ENCODE peak calls at places on chromosome 2, in eight cellular contexts. I is ovary; K is COR-L47; U is CD8-positive, alpha-beta memory T cell; Y is T-helper 2 cell; X is thoracic aorta; Q is HCEC 1CT; P is activated T-cell treated with anti-CD3 and anti-CD28 coated beads for 1 hour. V is an unnamed sample.

GRCh38 chr2:230219419-230220331 is at the start of gene SP110:
- DNase-seq in I (peak), K (no peak), U (peak), Y (peak), X (peak), Q (peak), P (peak), V (peak)

GRCh38 chr2:26011990-26012856 is 21.7 kb upstream of the RAB10 start:
- DNase-seq in I (peak), K (no peak), U (no peak), Y (no peak), X (no peak), Q (peak), P (no peak), V (peak)

GRCh38 chr2:15889800-15890498 is 50.4 kb upstream of the MYCN start:
- DNase-seq in I (no peak), K (no peak), U (no peak), Y (no peak), X (no peak), Q (no peak), P (no peak), V (no peak)

GRCh38 chr2:3639653-3640052 is 18.3 kb upstream of the ALLC start:
- DNase-seq in I (no peak), K (no peak), U (peak), Y (no peak), X (no peak), Q (no peak), P (no peak), V (peak)

GRCh38 chr2:182866461-182867369 is at the start of gene FRZB:
- DNase-seq in I (peak), K (no peak), U (no peak), Y (peak), X (no peak), Q (peak), P (no peak), V (peak)

GRCh38 chr2:159202568-159203071 is 83.9 kb downstream of the WDSUB1 start:
- DNase-seq in I (no peak), K (no peak), U (no peak), Y (no peak), X (peak), Q (peak), P (no peak), V (peak)

GRCh38 chr2:96098900-96099590 is 17.3 kb downstream of the ADRA2B start:
- DNase-seq in I (no peak), K (no peak), U (peak), Y (no peak), X (no peak), Q (no peak), P (no peak), V (peak)

GRCh38 chr2:202588647-202589581 is 45.9 kb upstream of the FAM117B start:
- DNase-seq in I (peak), K (peak), U (peak), Y (peak), X (peak), Q (peak), P (peak), V (peak)

GRCh38 chr2:233473386-233473791 is 93.2 kb downstream of the USP40 start:
- DNase-seq in I (peak), K (no peak), U (no peak), Y (no peak), X (no peak), Q (no peak), P (no peak), V (no peak)

GRCh38 chr2:176552456-176553135 is 283.4 kb downstream of the MTX2 start:
- DNase-seq in I (no peak), K (no peak), U (no peak), Y (no peak), X (no peak), Q (peak), P (no peak), V (no peak)

GRCh38 chr2:229712125-229712524 is 2.2 kb downstream of the DNER start:
- DNase-seq in I (no peak), K (no peak), U (no peak), Y (peak), X (no peak), Q (peak), P (no peak), V (no peak)

GRCh38 chr2:137050949-137051348 is 285.6 kb downstream of the THSD7B start:
- DNase-seq in I (no peak), K (no peak), U (no peak), Y (no peak), X (no peak), Q (no peak), P (no peak), V (no peak)

GRCh38 chr2:105329561-105330495 is at the start of gene TGFBRAP1:
- DNase-seq in I (peak), K (peak), U (peak), Y (peak), X (no peak), Q (peak), P (peak), V (peak)

GRCh38 chr2:15303874-15304273 is 257.3 kb downstream of the NBAS start:
- DNase-seq in I (no peak), K (no peak), U (no peak), Y (peak), X (no peak), Q (no peak), P (no peak), V (no peak)

GRCh38 chr2:100208375-100208774 is 66.0 kb upstream of the AFF3 start:
- DNase-seq in I (no peak), K (no peak), U (no peak), Y (no peak), X (no peak), Q (no peak), P (no peak), V (no peak)

GRCh38 chr2:36356199-36356989 is 816 bp downstream of the CRIM1 start:
- DNase-seq in I (peak), K (peak), U (peak), Y (peak), X (no peak), Q (peak), P (peak), V (peak)

GRCh38 chr2:21939961-21940360 is 816.2 kb downstream of the TDRD15 start:
- DNase-seq in I (no peak), K (no peak), U (no peak), Y (no peak), X (no peak), Q (peak), P (no peak), V (no peak)

GRCh38 chr2:237706257-237706656 is 78.9 kb downstream of the LRRFIP1 start:
- DNase-seq in I (no peak), K (no peak), U (no peak), Y (no peak), X (no peak), Q (no peak), P (no peak), V (peak)

GRCh38 chr2:57882895-57883515 is 163.6 kb upstream of the VRK2 start:
- DNase-seq in I (no peak), K (peak), U (no peak), Y (no peak), X (no peak), Q (peak), P (no peak), V (no peak)

GRCh38 chr2:165163771-165164170 is 40.1 kb downstream of the SCN3A start:
- DNase-seq in I (no peak), K (no peak), U (no peak), Y (no peak), X (no peak), Q (peak), P (no peak), V (no peak)

GRCh38 chr2:212984129-212984528 is 167.3 kb downstream of the IKZF2 start:
- DNase-seq in I (no peak), K (no peak), U (no peak), Y (no peak), X (no peak), Q (no peak), P (no peak), V (no peak)

GRCh38 chr2:241146286-241146685 is 3.0 kb downstream of the PASK start:
- DNase-seq in I (no peak), K (no peak), U (no peak), Y (no peak), X (no peak), Q (no peak), P (no peak), V (no peak)

GRCh38 chr2:5373200-5373599 is 319.0 kb upstream of the SOX11 start:
- DNase-seq in I (no peak), K (no peak), U (no peak), Y (no peak), X (no peak), Q (no peak), P (no peak), V (no peak)

GRCh38 chr2:112692496-112692911 is 28.3 kb upstream of the NT5DC4 start:
- DNase-seq in I (no peak), K (peak), U (peak), Y (peak), X (no peak), Q (peak), P (peak), V (no peak)

GRCh38 chr2:12120281-12121150 is 374.1 kb downstream of the LPIN1 start:
- DNase-seq in I (no peak), K (no peak), U (no peak), Y (no peak), X (no peak), Q (no peak), P (no peak), V (no peak)

GRCh38 chr2:118148809-118149208 is 60.5 kb downstream of the INSIG2 start:
- DNase-seq in I (no peak), K (no peak), U (no peak), Y (peak), X (no peak), Q (no peak), P (no peak), V (no peak)

GRCh38 chr2:46528880-46529279 is 49.5 kb downstream of the TMEM247 start:
- DNase-seq in I (no peak), K (no peak), U (no peak), Y (no peak), X (no peak), Q (no peak), P (no peak), V (no peak)

GRCh38 chr2:740446-741293 is 63.5 kb upstream of the TMEM18 start:
- DNase-seq in I (peak), K (peak), U (peak), Y (no peak), X (no peak), Q (peak), P (no peak), V (peak)

GRCh38 chr2:177314194-177314593 is 49.7 kb upstream of the NFE2L2 start:
- DNase-seq in I (no peak), K (no peak), U (no peak), Y (no peak), X (no peak), Q (peak), P (no peak), V (no peak)

GRCh38 chr2:60007666-60008065 is 545.8 kb downstream of the BCL11A start:
- DNase-seq in I (no peak), K (no peak), U (no peak), Y (no peak), X (no peak), Q (no peak), P (no peak), V (no peak)

V was measured in sigmoid colon.